ENCODE peak calls at places on chromosomes 12 and 14, in five cellular contexts. Q, E, C, D and J are unnamed samples. For H3K27me3, the result is how much of the 10 kb centered on the place peaks cover.

GRCh38 chr14:69138189-69138535 is 14.8 kb downstream of the DCAF5 start:
- DNase-seq in C (no peak), Q (no peak), E (no peak), D (no peak), J (no peak)

GRCh38 chr12:121712462-121713256 is at the start of gene TMEM120B:
- DNase-seq in Q (peak), C (peak), D (peak), E (peak), J (peak)

GRCh38 chr12:27733052-27733656 is 22.5 kb downstream of the MRPS35 start:
- DNase-seq in Q (no peak), D (peak), C (peak), E (peak), J (no peak)

GRCh38 chr14:28867571-28867970 is 101.0 kb downstream of the FOXG1 start:
- DNase-seq in E (no peak), C (no peak), Q (no peak), D (no peak), J (no peak)

GRCh38 chr14:23183479-23183878 is at the start of gene SLC7A8:
- DNase-seq in E (no peak), D (peak), C (peak), Q (peak), J (peak)

GRCh38 chr12:211142-211465 is 2.9 kb downstream of the SLC6A12 start:
- DNase-seq in Q (no peak), C (no peak), E (no peak), D (no peak), J (no peak)

GRCh38 chr12:123524378-123524777 is 9.1 kb downstream of the RILPL1 start:
- DNase-seq in C (no peak), E (no peak), Q (no peak), D (no peak), J (no peak)

GRCh38 chr14:96511667-96512066 is 9.5 kb downstream of the PAPOLA start:
- DNase-seq in D (no peak), C (no peak), Q (no peak), E (no peak), J (no peak)

GRCh38 chr12:80189241-80189640 is 89.9 kb downstream of the OTOGL start:
- DNase-seq in Q (no peak), E (peak), C (no peak), D (no peak), J (no peak)

GRCh38 chr14:75476274-75476995 is 45.8 kb upstream of the BATF start:
- DNase-seq in C (no peak), D (peak), Q (no peak), E (no peak), J (peak)

GRCh38 chr12:75766263-75767160 is 255.1 kb upstream of the KRR1 start:
- DNase-seq in E (peak), C (no peak), D (no peak), Q (peak), J (no peak)

GRCh38 chr14:56325251-56325839 is 207.1 kb downstream of the PELI2 start:
- DNase-seq in D (no peak), Q (no peak), E (no peak), C (no peak), J (no peak)

GRCh38 chr12:24233519-24234246 is 284.2 kb upstream of the SOX5 start:
- DNase-seq in E (no peak), D (no peak), Q (no peak), C (no peak), J (no peak)

GRCh38 chr12:88575361-88575959 is 4.8 kb downstream of the KITLG start:
- DNase-seq in E (no peak), C (no peak), Q (no peak), D (no peak), J (no peak)

GRCh38 chr12:121767525-121768016 is 25.9 kb downstream of the RHOF start:
- DNase-seq in C (no peak), Q (no peak), E (peak), D (no peak), J (peak)

GRCh38 chr12:16062611-16063010 is 151.5 kb downstream of the DERA start:
- DNase-seq in E (no peak), C (no peak), Q (no peak), D (no peak), J (no peak)

GRCh38 chr12:104138747-104139186 is 757 bp upstream of the NFYB start:
- DNase-seq in Q (peak), C (no peak), D (peak), E (no peak), J (no peak)

GRCh38 chr12:49706351-49707126 is 666 bp downstream of the FMNL3 start:
- DNase-seq in Q (peak), C (no peak), E (peak), D (peak), J (peak)

GRCh38 chr12:122819209-122819805 is 15.9 kb upstream of the HIP1R start:
- DNase-seq in Q (no peak), E (no peak), D (no peak), C (no peak), J (peak)

GRCh38 chr14:68961361-68961760 is 17.7 kb downstream of the ACTN1 start:
- DNase-seq in E (no peak), Q (no peak), C (no peak), D (no peak), J (no peak)

GRCh38 chr12:109735051-109735521 is 21.5 kb downstream of the FAM222A start:
- DNase-seq in Q (peak), E (no peak), D (no peak), C (no peak), J (peak)

GRCh38 chr12:132886529-132887477 is 602 bp downstream of the CHFR start:
- DNase-seq in D (peak), C (no peak), Q (peak), E (peak), J (no peak)

GRCh38 chr12:4562034-4562657 is at the start of gene DYRK4:
- DNase-seq in D (peak), E (peak), Q (peak), C (no peak), J (peak)

GRCh38 chr12:131787143-131787660 is 41.0 kb upstream of the MMP17 start:
- DNase-seq in C (no peak), E (no peak), D (no peak), Q (no peak), J (no peak)

GRCh38 chr12:86724716-86725115 is 468.5 kb upstream of the MGAT4C start:
- DNase-seq in E (peak), Q (no peak), D (no peak), C (no peak), J (no peak)

GRCh38 chr14:54291491-54292191 is 105.2 kb upstream of the CDKN3 start:
- DNase-seq in E (no peak), C (no peak), Q (no peak), D (no peak), J (no peak)

GRCh38 chr12:126481688-126482087 is 1416.5 kb downstream of the AACS start:
- DNase-seq in C (no peak), Q (no peak), D (no peak), E (no peak), J (no peak)

GRCh38 chr14:105746124-105746514 is 219.7 kb downstream of the TMEM121 start:
- DNase-seq in E (no peak), D (no peak), C (no peak), Q (no peak), J (no peak)
- H3K27ac ChIP-seq in E (no peak), D (no peak), C (no peak), Q (no peak), J (no peak)

DNA sequence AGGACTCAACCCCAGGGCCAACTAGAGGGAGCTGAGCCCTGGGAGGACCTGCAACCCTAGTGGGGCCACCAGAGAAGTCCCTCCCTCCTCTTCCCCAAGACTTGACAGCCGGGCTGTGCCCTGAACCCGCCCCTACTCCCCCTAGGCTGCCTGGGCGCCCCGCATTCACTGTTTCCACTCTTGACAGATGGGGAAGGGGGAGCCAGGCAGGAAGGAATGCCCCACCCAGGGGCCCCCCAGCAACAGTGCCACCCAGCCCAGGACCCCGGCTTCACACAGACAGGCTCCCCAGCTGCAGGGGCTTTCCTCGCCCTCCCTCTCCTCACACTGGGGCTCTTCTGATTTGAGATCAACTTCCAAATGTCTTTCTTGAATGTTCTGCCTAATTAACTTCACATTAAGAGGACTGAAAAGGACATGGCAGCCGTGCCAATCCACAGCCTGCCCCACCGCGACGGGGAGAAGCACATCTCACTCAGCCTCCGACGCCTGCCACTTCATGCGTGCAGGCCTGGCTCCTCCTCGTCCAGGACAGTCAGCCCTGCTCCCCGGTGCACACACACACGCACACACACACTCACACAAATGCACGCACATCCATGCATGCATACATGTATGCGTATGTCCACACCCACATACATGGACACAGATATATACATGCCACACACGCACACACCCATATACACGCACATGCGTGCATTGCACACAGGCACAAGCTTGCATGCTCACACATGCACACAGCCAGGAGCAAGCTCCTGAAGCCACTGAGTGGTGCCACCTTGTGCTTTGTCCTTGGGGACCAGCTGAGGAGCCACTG is 19.6 kb upstream of the C14orf180 start:
- DNase-seq in D (no peak), Q (no peak), C (no peak), E (no peak), J (no peak)
- H3K27me3 ChIP-seq in D (under half), Q (under half), C (under half), E (under half), J (under half)

GRCh38 chr12:69354561-69355187 is 4.9 kb upstream of the YEATS4 start:
- DNase-seq in E (no peak), C (no peak), D (no peak), Q (no peak), J (no peak)

GRCh38 chr12:69354172-69354560 is 5.4 kb upstream of the YEATS4 start:
- DNase-seq in D (no peak), Q (no peak), E (no peak), C (no peak), J (no peak)

GRCh38 chr12:69351462-69352236 is 3.5 kb downstream of the LYZ start:
- DNase-seq in Q (no peak), E (no peak), C (no peak), D (no peak), J (no peak)

GRCh38 chr12:69352904-69353303 is 4.7 kb downstream of the LYZ start:
- DNase-seq in Q (no peak), D (no peak), C (no peak), E (no peak), J (no peak)

DNA sequence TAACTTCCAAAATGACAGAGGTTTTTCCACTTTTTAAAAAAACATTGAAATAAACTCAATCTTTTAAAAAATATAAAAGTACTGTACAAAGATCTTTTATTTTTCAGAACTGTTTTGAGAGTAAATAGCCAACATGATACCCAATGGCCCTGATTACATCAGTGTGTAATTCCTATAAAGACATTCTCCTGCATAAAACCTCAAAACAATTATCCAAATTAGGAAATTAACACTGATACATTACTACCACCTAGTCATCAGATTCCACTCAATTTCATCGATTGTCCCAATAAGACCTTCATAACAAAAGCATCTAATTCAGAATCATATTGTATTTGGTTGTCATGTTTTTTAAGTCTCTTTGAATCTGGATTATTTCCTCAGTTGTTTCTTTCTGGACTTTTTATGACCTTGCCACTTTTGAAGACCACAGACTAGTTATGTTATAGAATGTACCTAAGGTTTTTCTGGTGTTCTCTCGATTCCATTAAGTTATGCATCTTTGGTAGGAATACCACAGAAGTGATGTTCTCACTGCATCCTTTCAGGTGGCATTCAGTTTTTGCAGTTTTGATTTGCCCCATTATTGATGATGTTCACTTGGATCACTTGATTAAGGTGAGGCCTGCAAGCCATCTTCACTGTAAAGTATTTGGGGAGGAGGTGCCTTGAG is 4.0 kb upstream of the YEATS4 start:
- DNase-seq in D (no peak), Q (no peak), E (no peak), C (no peak), J (no peak)
- H3K4me3 ChIP-seq in D (no peak), Q (no peak), E (no peak), C (no peak), J (no peak)

GRCh38 chr12:116559080-116559329 is 176 bp upstream of the MAP1LC3B2 start:
- DNase-seq in E (no peak), Q (no peak), D (no peak), C (no peak), J (no peak)

GRCh38 chr12:116561181-116561821 is 2.1 kb downstream of the MAP1LC3B2 start:
- DNase-seq in D (no peak), E (no peak), C (no peak), Q (no peak), J (no peak)

GRCh38 chr12:116556964-116557706 is 2.0 kb upstream of the MAP1LC3B2 start:
- DNase-seq in C (no peak), Q (no peak), E (no peak), D (no peak), J (no peak)

GRCh38 chr12:116558280-116559079 is 701 bp upstream of the MAP1LC3B2 start:
- DNase-seq in C (no peak), Q (no peak), E (no peak), D (no peak), J (no peak)

GRCh38 chr12:116559330-116560080 is at the start of gene MAP1LC3B2:
- DNase-seq in D (peak), E (peak), C (peak), Q (peak), J (peak)
- H3K27ac ChIP-seq in D (peak), E (peak), C (peak), Q (peak), J (peak)

GRCh38 chr14:32933623-32933942 is 5.1 kb upstream of the NPAS3 start:
- DNase-seq in Q (no peak), C (no peak), D (no peak), E (peak), J (no peak)
- H3K27me3 ChIP-seq in Q (under half), C (under half), D (half or more), E (under half), J (under half)

GRCh38 chr12:57770734-57771133 is 1.2 kb downstream of the METTL1 start:
- DNase-seq in D (no peak), C (no peak), Q (no peak), E (no peak), J (no peak)
- H3K4me3 ChIP-seq in D (no peak), C (no peak), Q (no peak), E (no peak), J (no peak)

DNA sequence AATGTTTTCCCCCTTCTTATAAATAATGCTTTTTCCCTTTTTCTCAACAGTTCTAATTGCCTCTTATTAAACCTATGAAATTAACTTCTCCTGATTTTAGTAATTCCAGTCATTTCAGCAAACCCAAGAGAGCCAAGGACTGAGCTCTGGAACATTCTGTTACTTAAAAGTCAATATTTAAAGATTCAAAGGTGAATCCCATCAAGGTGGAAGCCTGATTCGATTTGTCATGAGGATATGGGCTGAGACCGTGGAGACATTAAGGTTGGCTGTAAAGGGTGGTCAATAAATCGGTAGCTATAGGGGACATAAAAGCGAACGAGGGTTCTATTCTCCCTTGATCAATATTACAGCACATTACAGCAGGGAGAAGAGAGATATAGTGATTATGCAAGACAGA is 66.6 kb upstream of the NELL2 start:
- DNase-seq in D (no peak), Q (no peak), C (no peak), E (no peak), J (no peak)
- H3K27ac ChIP-seq in D (no peak), Q (no peak), C (no peak), E (no peak), J (no peak)

GRCh38 chr12:52811191-52812072 is 2.5 kb downstream of the KRT4 start:
- DNase-seq in E (no peak), Q (no peak), C (no peak), D (no peak), J (no peak)
- H3K27me3 ChIP-seq in E (under half), Q (under half), C (under half), D (under half), J (under half)